ENCODE peak calls at places on chromosomes 4 and X, in eight cellular contexts. V is heart right ventricle, C is left ventricle myocardium inferior, J is esophagus muscularis mucosa, O is pancreas, I is neural progenitor cell, Y is dorsolateral prefrontal cortex, L is suprapubic skin. U is an unnamed sample.

GRCh38 chrX:38312436-38312835 is 14.9 kb downstream of the RPGR start:
- DNase-seq in I (no peak), L (no peak), J (no peak), O (no peak), V (no peak), C (no peak), Y (no peak), U (peak)

GRCh38 chr4:108881190-108881589 is 118.3 kb upstream of the ETNPPL start:
- DNase-seq in C (no peak), J (no peak), V (no peak), Y (no peak), L (no peak), I (peak), O (no peak), U (no peak)

GRCh38 chr4:177862541-177863176 is 420.4 kb upstream of the AGA start:
- DNase-seq in C (peak), Y (no peak), I (no peak), J (no peak), V (peak), L (no peak), O (no peak), U (no peak)

GRCh38 chrX:136204571-136204970 is 46.6 kb downstream of the MAP7D3 start:
- DNase-seq in J (no peak), V (no peak), O (no peak), Y (no peak), C (no peak), I (peak), L (peak), U (peak)

GRCh38 chr4:67871867-67872266 is 11.9 kb downstream of the TMPRSS11D start:
- DNase-seq in L (no peak), C (no peak), O (no peak), Y (no peak), J (no peak), I (peak), V (no peak), U (peak)

GRCh38 chr4:6840062-6840976 is 57.8 kb downstream of the KIAA0232 start:
- DNase-seq in L (no peak), Y (no peak), I (peak), C (no peak), O (no peak), V (no peak), J (no peak), U (peak)

GRCh38 chrX:123153846-123154335 is 30.2 kb upstream of the GRIA3 start:
- DNase-seq in I (no peak), J (no peak), V (no peak), L (no peak), C (no peak), Y (no peak), O (no peak), U (no peak)

GRCh38 chrX:123961268-123962005 is at the start of gene STAG2:
- DNase-seq in O (peak), Y (peak), V (peak), L (peak), J (peak), I (peak), C (peak), U (peak)

GRCh38 chr4:150219841-150220240 is 141.6 kb downstream of the DCLK2 start:
- DNase-seq in C (no peak), J (no peak), V (no peak), Y (no peak), L (no peak), I (no peak), O (no peak), U (no peak)

GRCh38 chrX:10600479-10600878 is 19.9 kb downstream of the MID1 start:
- DNase-seq in V (no peak), C (no peak), Y (no peak), I (no peak), J (no peak), L (no peak), O (no peak), U (no peak)

GRCh38 chr4:89101256-89102161 is 9.8 kb upstream of the TIGD2 start:
- DNase-seq in C (no peak), O (no peak), J (no peak), I (no peak), Y (no peak), L (no peak), V (no peak), U (no peak)

GRCh38 chr4:150032541-150032940 is 45.7 kb upstream of the DCLK2 start:
- DNase-seq in C (no peak), I (no peak), J (no peak), O (no peak), V (no peak), L (no peak), Y (no peak), U (no peak)

GRCh38 chrX:38886112-38886511 is 84.9 kb downstream of the MID1IP1 start:
- DNase-seq in L (no peak), V (no peak), Y (no peak), O (no peak), C (no peak), J (no peak), I (no peak), U (no peak)

GRCh38 chr4:151698213-151698612 is 62.6 kb downstream of the GATB start:
- DNase-seq in Y (no peak), L (no peak), O (no peak), V (no peak), J (no peak), I (no peak), C (no peak), U (no peak)

GRCh38 chr4:66991521-66991920 is 553.8 kb downstream of the CENPC start:
- DNase-seq in C (no peak), O (no peak), I (no peak), Y (no peak), V (no peak), L (no peak), J (no peak), U (no peak)

GRCh38 chr4:48635310-48635709 is 144.8 kb downstream of the FRYL start:
- DNase-seq in I (no peak), C (no peak), J (no peak), V (no peak), L (no peak), O (no peak), Y (peak), U (no peak)

GRCh38 chrX:41922694-41923171 is 621 bp downstream of the CASK start:
- DNase-seq in J (no peak), V (peak), L (peak), O (peak), Y (peak), I (peak), C (peak), U (peak)

GRCh38 chr4:186304816-186305520 is 39.0 kb downstream of the F11 start:
- DNase-seq in C (no peak), L (no peak), Y (no peak), O (no peak), V (no peak), J (no peak), I (no peak), U (no peak)

GRCh38 chrX:129686422-129686948 is 31.7 kb upstream of the APLN start:
- DNase-seq in O (no peak), C (peak), L (no peak), I (no peak), J (no peak), Y (no peak), V (peak), U (no peak)

GRCh38 chr4:3879681-3880594 is 113.8 kb downstream of the ADRA2C start:
- DNase-seq in J (no peak), O (no peak), V (no peak), I (no peak), Y (no peak), C (no peak), L (peak), U (peak)

GRCh38 chr4:63348735-63349673 is 1060.2 kb downstream of the TECRL start:
- DNase-seq in V (peak), L (no peak), C (no peak), Y (no peak), O (no peak), J (no peak), I (no peak), U (no peak)

GRCh38 chrX:105190252-105190853 is 30.1 kb downstream of the TEX13A start:
- DNase-seq in Y (no peak), V (no peak), O (no peak), I (peak), C (no peak), J (no peak), L (no peak), U (peak)

GRCh38 chrX:106959897-106960296 is 39.7 kb downstream of the CLDN2 start:
- DNase-seq in L (no peak), V (no peak), I (peak), Y (no peak), C (no peak), O (no peak), J (no peak), U (peak)

GRCh38 chrX:108397627-108398392 is 40.4 kb downstream of the COL4A6 start:
- DNase-seq in V (no peak), I (no peak), J (no peak), C (no peak), Y (no peak), L (no peak), O (no peak), U (no peak)

DNA sequence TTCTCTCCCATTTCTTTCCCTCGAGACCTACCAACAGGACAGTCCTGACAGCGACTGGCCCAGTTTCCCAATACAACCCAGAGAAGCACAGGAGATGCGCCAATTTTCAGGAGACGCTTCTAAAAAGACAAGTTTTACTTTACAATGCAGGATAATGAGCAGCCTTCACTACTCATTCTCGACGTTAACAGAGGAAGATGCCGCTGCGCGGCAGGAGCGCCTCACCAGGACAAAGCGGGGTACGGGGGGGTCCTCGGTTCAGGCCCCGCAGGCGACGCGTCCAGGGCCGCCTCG is 689 bp downstream of the BCLAF3 start:
- DNase-seq in C (no peak), I (no peak), V (no peak), Y (no peak), L (no peak), J (no peak), O (no peak), U (no peak)
- TF ChIP-seq CTCF in C (no peak), I (no peak), V (no peak), Y (no peak), L (no peak), J (no peak), O (no peak), U (no peak)

GRCh38 chr4:76591992-76592391 is 157.0 kb downstream of the SHROOM3 start:
- DNase-seq in V (no peak), I (no peak), O (no peak), L (no peak), C (no peak), Y (no peak), J (no peak), U (no peak)

GRCh38 chr4:76588268-76588667 is 153.2 kb downstream of the SHROOM3 start:
- DNase-seq in O (no peak), V (no peak), Y (no peak), C (no peak), L (no peak), J (no peak), I (peak), U (no peak)

GRCh38 chr4:76594152-76594551 is 159.1 kb downstream of the SHROOM3 start:
- DNase-seq in I (no peak), V (no peak), O (no peak), C (no peak), J (no peak), L (no peak), Y (no peak), U (no peak)

GRCh38 chr4:76589872-76590846 is 155.1 kb downstream of the SHROOM3 start:
- DNase-seq in V (peak), L (no peak), J (no peak), Y (no peak), O (no peak), I (peak), C (peak), U (peak)

DNA sequence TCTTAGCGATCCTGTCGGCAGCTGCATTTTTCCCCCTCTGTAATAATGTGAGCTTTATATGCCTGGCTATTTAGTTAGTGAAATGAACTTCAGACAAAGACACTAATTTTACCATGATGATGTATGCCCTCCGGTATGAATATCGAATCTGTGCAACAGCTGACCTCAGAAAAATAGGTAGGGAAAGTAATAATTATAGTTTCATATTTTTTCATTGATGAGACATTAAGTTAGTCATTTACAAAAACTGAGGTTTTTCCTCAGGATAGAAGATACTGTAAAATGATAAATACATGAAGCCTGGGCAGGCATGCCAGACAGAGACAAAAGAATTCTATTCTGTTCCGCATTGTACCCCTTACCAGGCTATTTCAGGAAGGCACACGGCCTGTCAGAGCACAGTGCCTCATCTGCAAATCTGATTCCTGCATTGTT is 155.8 kb downstream of the SHROOM3 start:
- DNase-seq in L (no peak), V (no peak), J (no peak), Y (no peak), C (no peak), O (no peak), I (no peak), U (no peak)
- H3K4me3 ChIP-seq in L (no peak), V (no peak), J (no peak), Y (no peak), C (peak), O (no peak), I (peak), U (no peak)

GRCh38 chrX:48533165-48533564 is 6.3 kb upstream of the TBC1D25 start:
- DNase-seq in I (no peak), O (no peak), V (no peak), J (no peak), Y (no peak), C (no peak), L (no peak), U (no peak)

GRCh38 chrX:48532201-48532600 is 7.3 kb upstream of the TBC1D25 start:
- DNase-seq in O (no peak), I (no peak), Y (no peak), C (no peak), J (no peak), V (no peak), L (no peak), U (no peak)

GRCh38 chrX:48530736-48531135 is 8.8 kb upstream of the TBC1D25 start:
- DNase-seq in O (no peak), I (no peak), V (no peak), Y (no peak), C (no peak), L (no peak), J (no peak), U (no peak)

DNA sequence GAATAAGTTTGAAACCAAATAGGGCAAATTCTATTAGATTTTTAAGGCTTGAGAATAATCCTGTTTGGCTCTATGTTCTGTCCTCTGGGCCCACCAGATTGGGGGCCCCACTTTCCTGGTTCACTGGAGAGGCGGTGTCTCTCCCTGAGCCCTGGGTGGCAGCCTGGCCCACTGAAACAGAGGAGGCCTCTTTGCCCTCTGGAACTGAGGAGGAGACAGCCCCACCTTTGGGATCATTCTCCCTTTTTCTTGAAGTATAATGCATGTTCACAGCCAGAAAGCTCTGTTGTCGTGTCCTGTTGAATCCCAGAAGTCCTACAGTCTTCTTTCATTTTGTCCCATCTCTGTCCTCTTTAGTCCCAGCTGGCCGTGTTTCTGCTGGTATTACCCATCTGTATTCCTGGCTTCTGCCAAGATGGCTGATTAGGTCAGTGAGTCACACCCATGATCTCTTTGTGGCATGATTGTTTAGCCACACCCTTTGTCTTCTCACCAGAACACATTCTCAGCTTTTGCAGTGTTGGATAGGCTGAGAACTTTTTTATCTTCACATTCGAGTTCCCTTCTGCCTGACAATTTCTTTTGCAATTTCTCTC is 8.1 kb upstream of the TBC1D25 start:
- DNase-seq in V (no peak), L (no peak), C (no peak), O (no peak), Y (no peak), I (no peak), J (no peak), U (peak)
- H3K27ac ChIP-seq in V (peak), L (peak), C (peak), O (no peak), Y (peak), I (no peak), J (peak), U (peak)

DNA sequence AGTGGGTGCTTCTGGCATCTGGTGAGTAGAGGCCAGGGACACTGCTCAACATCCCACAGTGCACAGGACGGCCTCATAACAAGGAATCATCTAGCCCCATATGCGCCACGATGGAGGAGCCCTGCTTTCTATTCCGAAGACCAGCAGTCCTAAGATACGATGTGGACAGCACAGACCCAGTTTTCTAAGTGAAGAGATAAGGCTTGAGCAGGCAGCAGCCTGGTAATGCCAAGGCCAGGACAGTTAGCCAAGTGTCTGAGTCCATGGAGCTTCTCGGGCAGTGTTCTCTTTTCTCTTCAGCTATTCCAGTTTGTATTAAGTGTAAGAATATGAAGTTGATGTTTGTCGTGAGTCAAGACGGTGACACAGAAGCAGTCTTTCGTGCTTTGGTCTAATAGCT is 112.7 kb downstream of the TBL1X start:
- DNase-seq in C (no peak), V (no peak), J (no peak), I (no peak), L (no peak), Y (no peak), O (no peak), U (no peak)
- TF ChIP-seq CTCF in C (no peak), V (no peak), J (no peak), I (no peak), L (no peak), Y (no peak), O (no peak), U (no peak)

GRCh38 chrX:73215263-73215662 is 612 bp upstream of the NAP1L2 start:
- DNase-seq in J (no peak), L (no peak), V (no peak), I (no peak), Y (no peak), C (no peak), O (no peak), U (no peak)
- H3K4me3 ChIP-seq in J (peak), L (peak), V (peak), I (peak), Y (peak), C (peak), O (peak), U (peak)

GRCh38 chr4:42293967-42294822 is 103.1 kb upstream of the SHISA3 start:
- DNase-seq in O (no peak), J (no peak), C (no peak), I (no peak), V (no peak), L (no peak), Y (no peak), U (no peak)
- H3K27ac ChIP-seq in O (no peak), J (no peak), C (no peak), I (no peak), V (no peak), L (no peak), Y (no peak), U (no peak)

GRCh38 chrX:132953358-132953757 is 5.1 kb downstream of the HS6ST2 start:
- DNase-seq in C (no peak), I (peak), J (no peak), O (no peak), L (no peak), V (no peak), Y (peak), U (no peak)

GRCh38 chrX:132954323-132954722 is 4.1 kb downstream of the HS6ST2 start:
- DNase-seq in L (no peak), C (no peak), J (no peak), Y (no peak), I (no peak), V (no peak), O (peak), U (no peak)

GRCh38 chrX:132948648-132949260 is 9.7 kb downstream of the HS6ST2 start:
- DNase-seq in O (no peak), V (no peak), J (no peak), C (no peak), I (peak), Y (no peak), L (no peak), U (peak)
- TF ChIP-seq CTCF in O (no peak), V (no peak), J (no peak), C (no peak), I (peak), Y (no peak), L (no peak), U (peak)

GRCh38 chr4:76589402-76589801 is 154.4 kb downstream of the SHROOM3 start:
- DNase-seq in O (no peak), V (no peak), C (no peak), J (no peak), L (no peak), I (peak), Y (no peak), U (no peak)
- H3K4me3 ChIP-seq in O (no peak), V (no peak), C (no peak), J (no peak), L (no peak), I (no peak), Y (no peak), U (no peak)

DNA sequence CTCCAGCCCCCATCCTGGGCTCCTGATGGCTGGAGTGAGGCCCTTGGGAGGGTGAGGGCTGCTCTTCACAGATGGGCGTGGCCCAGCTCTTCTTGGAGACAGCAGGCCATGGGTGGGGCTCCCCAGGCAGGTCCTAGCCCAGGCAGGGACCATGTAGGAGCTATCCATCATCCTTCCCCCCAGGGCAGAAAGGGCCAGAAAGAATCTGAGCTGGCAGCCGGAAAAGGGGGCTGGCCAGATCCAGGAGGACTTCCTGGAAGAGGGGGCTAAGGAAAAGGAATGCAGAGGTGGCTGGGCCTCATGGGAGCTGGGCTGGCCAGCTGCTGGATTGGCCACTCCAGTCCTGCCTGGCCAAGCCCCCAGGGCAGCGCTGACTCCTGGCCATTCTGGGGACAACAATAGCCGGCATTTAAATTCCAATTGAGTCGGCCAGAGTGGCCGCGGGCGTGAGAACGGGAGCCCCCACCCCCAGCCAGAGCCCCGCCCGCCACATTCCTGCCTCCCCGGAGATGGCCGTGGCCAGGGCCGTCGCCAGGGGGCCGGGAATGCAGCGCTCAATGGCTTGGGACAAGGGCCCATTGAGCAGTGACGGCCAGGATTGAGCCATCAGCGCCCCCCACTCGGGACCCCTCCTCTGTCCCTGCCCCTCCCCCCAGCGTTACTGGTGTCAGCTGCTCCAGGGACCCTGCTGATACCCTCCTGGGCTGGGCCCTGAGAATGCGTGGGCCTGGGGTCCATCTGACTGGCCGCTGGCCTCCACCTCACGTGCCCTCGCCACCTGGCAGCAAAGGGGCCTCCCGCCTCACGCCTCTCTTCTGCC is 15.1 kb upstream of the FGFR3 start:
- DNase-seq in O (no peak), Y (no peak), J (no peak), L (no peak), C (no peak), I (peak), V (no peak), U (peak)
- H3K27ac ChIP-seq in O (peak), Y (no peak), J (no peak), L (no peak), C (no peak), I (peak), V (no peak), U (no peak)